ENCODE peak calls at places on chromosomes 16 and 17, in six cellular contexts. E is nucleus accumbens; S is HCT116; K is stimulated activated CD8-positive, alpha-beta memory T cell treated with anti-CD3 and anti-CD28 coated beads, Interleukin-15, amount 100 ng/mL, for 24 hours; P is NCI-H146; Y is activated CD4-positive, alpha-beta T cell treated with anti-CD3 and anti-CD28 coated beads for 4 hours. M is an unnamed sample.

GRCh38 chr16:53949716-53950410 is 245.9 kb downstream of the FTO start:
- DNase-seq in E (no peak), S (no peak), K (no peak), P (peak; percentile 68), Y (no peak), M (no peak)

GRCh38 chr16:85446846-85447656 is 166.1 kb upstream of the GSE1 start:
- DNase-seq in E (no peak), S (no peak), K (no peak), P (peak; percentile 56), Y (no peak), M (no peak)

GRCh38 chr16:787978-788398 is at the start of gene RPUSD1:
- DNase-seq in E (no peak), S (no peak), K (no peak), P (peak; percentile 77), Y (peak; percentile 24), M (no peak)

GRCh38 chr16:49755291-49755611 is 100.7 kb downstream of the ZNF423 start:
- DNase-seq in E (no peak), S (peak; percentile 10), K (no peak), P (peak; percentile 57), Y (no peak), M (no peak)

GRCh38 chr16:2478273-2478672 is 3.3 kb downstream of the TBC1D24 start:
- DNase-seq in E (no peak), S (no peak), K (no peak), P (no peak), Y (no peak), M (no peak)

GRCh38 chr16:74275031-74275636 is 21.5 kb upstream of the PSMD7 start:
- DNase-seq in E (no peak), S (peak; percentile 13), K (no peak), P (peak; percentile 18), Y (no peak), M (no peak)

GRCh38 chr16:49342336-49343265 is 31.0 kb upstream of the C16orf78 start:
- DNase-seq in E (no peak), S (no peak), K (no peak), P (no peak), Y (no peak), M (no peak)

GRCh38 chr16:88854306-88855111 is 2.2 kb downstream of the GALNS start:
- DNase-seq in E (no peak), S (no peak), K (no peak), P (no peak), Y (peak; percentile 14), M (no peak)

GRCh38 chr17:79874329-79874981 is 35.2 kb upstream of the CBX4 start:
- DNase-seq in E (no peak), S (peak; percentile 72), K (no peak), P (peak; percentile 16), Y (no peak), M (no peak)